ENCODE peak calls at places on chromosomes 12 and 14, in four cellular contexts. X, G, C and E are unnamed samples.

GRCh38 chr14:88359500-88359899 is 26.0 kb upstream of the SPATA7 start:
- DNase-seq in C (no peak), X (no peak), G (no peak), E (no peak)

GRCh38 chr12:22709292-22709691 is 84.3 kb downstream of the ETNK1 start:
- DNase-seq in C (no peak), G (peak; percentile 52), X (no peak), E (peak; percentile 34)

GRCh38 chr12:89872922-89873630 is 164.4 kb upstream of the ATP2B1 start:
- DNase-seq in C (no peak), G (no peak), X (no peak), E (no peak)

GRCh38 chr12:118494776-118495175 is 118.4 kb downstream of the SUDS3 start:
- DNase-seq in G (no peak), X (no peak), C (no peak), E (no peak)

GRCh38 chr12:124538194-124539082 is 29.0 kb downstream of the NCOR2 start:
- DNase-seq in X (no peak), G (peak; percentile 51), C (no peak), E (no peak)

GRCh38 chr14:92560106-92560865 is 46.7 kb downstream of the RIN3 start:
- DNase-seq in X (no peak), C (no peak), G (no peak), E (no peak)

GRCh38 chr12:76033116-76034001 is 1.8 kb upstream of the PHLDA1 start:
- DNase-seq in C (no peak), X (no peak), G (no peak), E (no peak)

GRCh38 chr12:81381951-81382350 is 304.1 kb downstream of the ACSS3 start:
- DNase-seq in X (no peak), C (no peak), G (no peak), E (no peak)

GRCh38 chr12:65362231-65362630 is 83.7 kb downstream of the MSRB3 start:
- DNase-seq in C (no peak), G (no peak), X (no peak), E (no peak)

GRCh38 chr12:45730116-45730841 is 773 bp downstream of the ARID2 start:
- DNase-seq in X (peak; percentile 54), G (peak; percentile 74), C (peak; percentile 72), E (peak; percentile 61)

GRCh38 chr12:80156306-80156705 is 57.0 kb downstream of the OTOGL start:
- DNase-seq in C (no peak), G (no peak), X (no peak), E (no peak)

GRCh38 chr12:21615441-21615840 is 10.8 kb upstream of the GYS2 start:
- DNase-seq in X (no peak), C (no peak), G (no peak), E (no peak)

GRCh38 chr14:100091386-100091785 is 26.2 kb downstream of the EVL start:
- DNase-seq in G (no peak), X (no peak), C (no peak), E (no peak)

GRCh38 chr14:68935761-68936209 is 43.3 kb downstream of the ACTN1 start:
- DNase-seq in G (no peak), C (no peak), X (no peak), E (no peak)